ENCODE peak calls at places on chromosomes 3 and 15, in ten cellular contexts. H, Z, E, N, R, O, U, I, Q and K are unnamed samples.

GRCh38 chr3:16927485-16927884 is 42.7 kb downstream of the PLCL2 start:
- DNase-seq in H (no peak), Z (no peak), E (no peak), N (no peak), R (no peak), O (no peak), U (no peak), I (no peak), Q (no peak), K (no peak)

GRCh38 chr3:193970773-193971206 is 165.2 kb upstream of the HES1 start:
- DNase-seq in H (no peak), Z (no peak), E (no peak), N (no peak), R (no peak), O (no peak), U (peak), I (no peak), Q (no peak), K (no peak)

GRCh38 chr15:40511472-40512133 is 40.8 kb downstream of the CHST14 start:
- DNase-seq in H (peak), Z (no peak), E (peak), N (peak), R (peak), O (peak), U (peak), I (no peak), Q (peak), K (peak)

GRCh38 chr3:55483196-55484095 is 3.7 kb downstream of the WNT5A start:
- DNase-seq in H (peak), Z (no peak), E (no peak), N (peak), R (no peak), O (no peak), U (no peak), I (no peak), Q (no peak), K (no peak)

GRCh38 chr3:60055765-60056164 is 1005.9 kb upstream of the CFAP20DC start:
- DNase-seq in H (no peak), Z (no peak), E (no peak), N (no peak), R (no peak), O (no peak), U (no peak), I (no peak), Q (no peak), K (no peak)

GRCh38 chr3:53083496-53083895 is 37.6 kb upstream of the SFMBT1 start:
- DNase-seq in H (peak), Z (peak), E (peak), N (no peak), R (peak), O (no peak), U (no peak), I (no peak), Q (peak), K (no peak)

GRCh38 chr3:140180603-140181002 is 245.6 kb downstream of the CLSTN2 start:
- DNase-seq in H (no peak), Z (peak), E (no peak), N (no peak), R (no peak), O (peak), U (no peak), I (no peak), Q (no peak), K (no peak)

GRCh38 chr15:28096411-28096719 is 2.8 kb downstream of the OCA2 start:
- DNase-seq in H (no peak), Z (no peak), E (no peak), N (no peak), R (no peak), O (no peak), U (no peak), I (no peak), Q (peak), K (no peak)

GRCh38 chr3:149839874-149840273 is 26.9 kb downstream of the RNF13 start:
- DNase-seq in H (no peak), Z (no peak), E (no peak), N (no peak), R (no peak), O (peak), U (no peak), I (no peak), Q (no peak), K (no peak)

GRCh38 chr3:69881756-69882428 is 117.6 kb upstream of the SAMMSON start:
- DNase-seq in H (no peak), Z (no peak), E (no peak), N (no peak), R (no peak), O (no peak), U (no peak), I (no peak), Q (no peak), K (no peak)

GRCh38 chr3:64716110-64716509 is 28.3 kb upstream of the ADAMTS9 start:
- DNase-seq in H (no peak), Z (no peak), E (no peak), N (no peak), R (no peak), O (no peak), U (no peak), I (no peak), Q (no peak), K (no peak)

GRCh38 chr15:52037889-52038505 is 19.0 kb downstream of the MAPK6 start:
- DNase-seq in H (no peak), Z (no peak), E (no peak), N (no peak), R (no peak), O (no peak), U (no peak), I (no peak), Q (peak), K (no peak)

GRCh38 chr15:25884354-25884753 is 21.2 kb upstream of the ATP10A start:
- DNase-seq in H (no peak), Z (no peak), E (no peak), N (no peak), R (no peak), O (no peak), U (no peak), I (no peak), Q (peak), K (no peak)

GRCh38 chr3:24387493-24387892 is 107.2 kb downstream of the THRB start:
- DNase-seq in H (no peak), Z (peak), E (no peak), N (no peak), R (no peak), O (no peak), U (no peak), I (no peak), Q (peak), K (no peak)

GRCh38 chr3:178761461-178761860 is 225.2 kb downstream of the KCNMB2 start:
- DNase-seq in H (no peak), Z (no peak), E (no peak), N (no peak), R (no peak), O (no peak), U (no peak), I (no peak), Q (no peak), K (no peak)

GRCh38 chr15:63971427-63971805 is 74.9 kb downstream of the DAPK2 start:
- DNase-seq in H (no peak), Z (no peak), E (no peak), N (no peak), R (no peak), O (no peak), U (no peak), I (no peak), Q (no peak), K (no peak)

GRCh38 chr15:39204031-39204430 is 376.8 kb upstream of the THBS1 start:
- DNase-seq in H (no peak), Z (no peak), E (no peak), N (no peak), R (peak), O (no peak), U (no peak), I (no peak), Q (peak), K (no peak)

GRCh38 chr3:174355505-174355904 is 503.6 kb upstream of the NAALADL2 start:
- DNase-seq in H (no peak), Z (no peak), E (no peak), N (no peak), R (peak), O (no peak), U (peak), I (no peak), Q (peak), K (no peak)

GRCh38 chr15:99732268-99732641 is 982 bp downstream of the LYSMD4 start:
- DNase-seq in H (no peak), Z (peak), E (no peak), N (no peak), R (peak), O (no peak), U (no peak), I (no peak), Q (peak), K (no peak)

GRCh38 chr3:101941253-101942039 is 92.1 kb downstream of the NFKBIZ start:
- DNase-seq in H (no peak), Z (no peak), E (no peak), N (no peak), R (no peak), O (no peak), U (no peak), I (no peak), Q (peak), K (no peak)

GRCh38 chr3:185935465-185936263 is 2.1 kb downstream of the TRA2B start:
- DNase-seq in H (no peak), Z (no peak), E (no peak), N (no peak), R (no peak), O (no peak), U (peak), I (no peak), Q (peak), K (no peak)

GRCh38 chr3:14884665-14885064 is 62.7 kb upstream of the NR2C2 start:
- DNase-seq in H (no peak), Z (no peak), E (no peak), N (no peak), R (no peak), O (no peak), U (no peak), I (no peak), Q (no peak), K (no peak)

GRCh38 chr3:122975163-122975923 is 52.2 kb downstream of the SEMA5B start:
- DNase-seq in H (peak), Z (no peak), E (no peak), N (no peak), R (peak), O (no peak), U (no peak), I (no peak), Q (no peak), K (no peak)

GRCh38 chr3:42786212-42786611 is 13.2 kb upstream of the CCDC13 start:
- DNase-seq in H (no peak), Z (no peak), E (no peak), N (no peak), R (no peak), O (no peak), U (no peak), I (no peak), Q (no peak), K (no peak)

GRCh38 chr3:38046027-38046426 is 7.0 kb downstream of the DLEC1 start:
- DNase-seq in H (no peak), Z (no peak), E (no peak), N (no peak), R (no peak), O (no peak), U (no peak), I (no peak), Q (no peak), K (no peak)

GRCh38 chr3:150078983-150079739 is 108.5 kb upstream of the PFN2 start:
- DNase-seq in H (no peak), Z (peak), E (no peak), N (no peak), R (peak), O (peak), U (no peak), I (no peak), Q (peak), K (no peak)

GRCh38 chr3:31361391-31362273 is 171.1 kb upstream of the STT3B start:
- DNase-seq in H (no peak), Z (no peak), E (no peak), N (no peak), R (peak), O (no peak), U (no peak), I (no peak), Q (peak), K (no peak)

GRCh38 chr3:185862920-185863319 is 38.1 kb upstream of the IGF2BP2 start:
- DNase-seq in H (no peak), Z (no peak), E (no peak), N (no peak), R (no peak), O (no peak), U (no peak), I (no peak), Q (no peak), K (no peak)

GRCh38 chr3:8937064-8938020 is 25.9 kb downstream of the RAD18 start:
- DNase-seq in H (no peak), Z (peak), E (no peak), N (no peak), R (peak), O (peak), U (no peak), I (peak), Q (peak), K (no peak)
- TF ChIP-seq CTCF in H (no peak), Z (no peak), E (no peak), N (no peak), R (no peak), O (no peak), U (no peak), I (no peak), Q (no peak), K (no peak)

GRCh38 chr15:45179221-45179985 is 8.4 kb downstream of the SHF start:
- DNase-seq in H (no peak), Z (no peak), E (peak), N (no peak), R (no peak), O (no peak), U (peak), I (no peak), Q (peak), K (peak)
- TF ChIP-seq CTCF in H (no peak), Z (peak), E (no peak), N (peak), R (peak), O (no peak), U (peak), I (peak), Q (peak), K (peak)

GRCh38 chr3:45343947-45344346 is 44.4 kb upstream of the LARS2 start:
- DNase-seq in H (no peak), Z (no peak), E (no peak), N (no peak), R (no peak), O (peak), U (no peak), I (no peak), Q (peak), K (no peak)
- TF ChIP-seq CTCF in H (no peak), Z (no peak), E (no peak), N (no peak), R (peak), O (no peak), U (no peak), I (peak), Q (no peak), K (no peak)

GRCh38 chr3:170024581-170024980 is 13.2 kb upstream of the GPR160 start:
- DNase-seq in H (no peak), Z (no peak), E (no peak), N (no peak), R (no peak), O (no peak), U (no peak), I (no peak), Q (no peak), K (no peak)

GRCh38 chr3:170023165-170023564 is 14.6 kb upstream of the GPR160 start:
- DNase-seq in H (no peak), Z (no peak), E (no peak), N (no peak), R (no peak), O (no peak), U (no peak), I (no peak), Q (no peak), K (no peak)

DNA sequence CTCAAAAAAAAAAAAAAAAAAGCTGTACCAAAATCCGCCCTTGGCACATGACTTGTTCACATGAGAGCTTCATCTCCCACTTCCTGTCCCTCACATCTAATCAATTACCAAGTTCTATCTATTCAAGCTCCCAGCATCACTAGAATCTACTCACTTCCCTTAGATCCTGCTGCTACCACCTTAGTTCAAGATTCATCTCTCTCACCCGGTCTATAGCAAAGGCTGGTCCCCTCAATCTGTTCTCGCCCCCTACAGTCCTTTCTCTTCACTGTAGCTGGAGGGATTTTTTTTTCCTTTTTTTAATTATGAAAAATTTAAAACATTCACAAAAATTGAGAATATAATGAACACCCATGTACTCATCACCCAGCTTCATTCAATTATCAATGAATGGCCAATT is 16.7 kb upstream of the GPR160 start:
- DNase-seq in H (no peak), Z (no peak), E (no peak), N (no peak), R (no peak), O (no peak), U (no peak), I (no peak), Q (no peak), K (no peak)
- TF ChIP-seq CTCF in H (no peak), Z (no peak), E (no peak), N (no peak), R (peak), O (no peak), U (peak), I (peak), Q (peak), K (no peak)

GRCh38 chr3:44988073-44988472 is 12.0 kb downstream of the EXOSC7 start:
- DNase-seq in H (no peak), Z (no peak), E (no peak), N (no peak), R (no peak), O (no peak), U (no peak), I (no peak), Q (peak), K (no peak)
- TF ChIP-seq CTCF in H (peak), Z (peak), E (no peak), N (peak), R (peak), O (peak), U (peak), I (peak), Q (peak), K (peak)

DNA sequence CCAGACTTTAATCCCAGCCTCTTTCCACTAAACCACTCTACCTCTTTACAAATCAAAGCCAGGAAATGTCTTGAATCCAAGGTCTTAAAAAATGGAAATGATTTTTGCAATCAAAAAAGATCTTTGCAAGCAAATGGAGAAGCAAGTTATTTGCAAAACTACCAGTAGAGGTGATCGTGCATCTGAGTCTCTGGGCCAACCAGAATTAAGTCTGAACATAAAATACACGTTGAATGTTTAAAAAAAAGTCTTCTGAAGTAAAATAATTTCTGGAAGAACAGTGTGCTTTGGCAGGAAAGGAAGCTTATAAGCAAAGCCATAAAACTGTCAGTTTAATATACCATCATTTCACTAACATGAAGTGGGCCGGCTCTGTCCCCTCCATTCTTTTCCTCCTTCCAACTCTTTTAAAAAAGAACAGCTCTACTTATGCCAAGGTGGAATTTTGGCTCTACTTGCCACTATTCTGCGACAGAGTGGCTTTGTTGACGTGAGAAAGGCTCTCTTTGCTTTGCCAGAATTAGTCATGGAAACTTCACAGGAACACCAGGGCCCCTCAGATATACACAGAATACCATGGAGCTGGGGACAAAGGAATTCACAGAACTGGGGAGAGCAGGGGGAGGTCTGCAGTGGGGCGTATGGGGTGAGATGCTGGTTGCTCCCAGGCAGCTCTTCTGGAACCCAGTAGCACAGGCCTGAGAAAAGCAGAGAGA is 29.8 kb downstream of the FSTL1 start:
- DNase-seq in H (no peak), Z (no peak), E (no peak), N (no peak), R (peak), O (no peak), U (no peak), I (no peak), Q (peak), K (no peak)
- TF ChIP-seq CTCF in H (no peak), Z (peak), E (no peak), N (no peak), R (peak), O (no peak), U (no peak), I (peak), Q (peak), K (no peak)

GRCh38 chr15:68417897-68418296 is 14.1 kb downstream of the ITGA11 start:
- DNase-seq in H (no peak), Z (no peak), E (no peak), N (no peak), R (no peak), O (no peak), U (no peak), I (no peak), Q (no peak), K (no peak)

GRCh38 chr15:68420186-68420684 is 11.7 kb downstream of the ITGA11 start:
- DNase-seq in H (no peak), Z (no peak), E (no peak), N (no peak), R (no peak), O (no peak), U (no peak), I (no peak), Q (peak), K (no peak)

GRCh38 chr15:68418611-68419161 is 13.3 kb downstream of the ITGA11 start:
- DNase-seq in H (no peak), Z (no peak), E (no peak), N (no peak), R (no peak), O (no peak), U (no peak), I (no peak), Q (peak), K (no peak)

GRCh38 chr15:68421798-68422402 is 10.1 kb downstream of the ITGA11 start:
- DNase-seq in H (no peak), Z (no peak), E (no peak), N (no peak), R (no peak), O (no peak), U (no peak), I (no peak), Q (no peak), K (no peak)

DNA sequence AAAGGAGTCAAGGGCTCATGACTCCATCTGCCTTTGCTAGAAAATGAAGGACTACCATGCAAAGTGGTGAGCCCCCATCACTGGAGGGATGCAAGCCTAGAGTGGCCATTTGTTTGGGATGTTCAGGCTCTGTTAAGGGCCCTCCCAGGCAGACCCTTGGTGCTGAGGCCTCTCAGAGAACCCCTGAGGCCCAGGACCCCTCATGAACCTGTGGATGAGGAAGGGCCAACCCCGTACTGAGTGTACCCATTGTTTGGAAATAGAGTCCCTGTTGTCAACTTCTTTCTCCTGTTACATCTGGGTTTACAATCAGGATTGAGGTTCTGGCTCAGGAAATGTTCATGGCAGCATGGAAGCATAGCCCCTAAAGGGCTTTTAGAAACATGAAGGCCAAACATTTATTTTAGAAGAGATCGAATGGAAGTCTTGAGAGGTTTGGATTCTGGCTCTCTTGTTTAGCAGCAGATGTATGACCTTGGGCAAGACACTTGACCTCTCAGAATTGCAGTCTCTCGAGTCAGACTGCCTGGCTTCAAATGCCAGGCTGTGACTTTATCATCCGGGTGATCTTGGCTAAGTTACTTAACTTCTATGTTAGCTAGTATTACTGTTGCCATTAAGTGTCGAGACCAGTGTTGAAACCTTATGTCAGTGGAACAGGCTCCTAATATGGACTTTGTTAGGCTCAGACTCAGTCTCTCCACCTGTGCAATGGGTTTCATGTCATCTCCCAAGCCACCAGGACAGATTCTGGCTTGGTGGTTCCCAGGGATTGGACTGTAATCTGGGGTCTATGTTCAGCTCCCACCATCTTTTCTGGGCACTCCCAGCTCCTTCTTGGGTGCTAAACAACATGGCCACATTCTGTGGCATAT is 12.4 kb downstream of the ITGA11 start:
- DNase-seq in H (no peak), Z (no peak), E (no peak), N (no peak), R (no peak), O (no peak), U (no peak), I (no peak), Q (no peak), K (no peak)
- TF ChIP-seq CTCF in H (no peak), Z (no peak), E (no peak), N (no peak), R (no peak), O (no peak), U (no peak), I (no peak), Q (no peak), K (no peak)